ENCODE peak calls at places on chromosomes 3 and 15, in four cellular contexts. G is HepG2, V is A549, T is K562. O is an unnamed sample.

GRCh38 chr3:14780927-14781507 is 37.7 kb upstream of the FGD5 start:
- DNase-seq in G (peak), V (peak), T (peak), O (peak)

GRCh38 chr15:70376031-70376928 is 278.6 kb upstream of the TLE3 start:
- DNase-seq in G (no peak), V (no peak), T (no peak), O (peak)

GRCh38 chr3:30473374-30474051 is 132.9 kb upstream of the TGFBR2 start:
- DNase-seq in G (no peak), V (peak), T (no peak), O (no peak)

GRCh38 chr15:35519536-35520149 is 26.3 kb downstream of the DPH6 start:
- DNase-seq in G (peak), V (peak), T (peak), O (no peak)

GRCh38 chr15:63481105-63481810 is 23.1 kb upstream of the USP3 start:
- DNase-seq in G (no peak), V (peak), T (no peak), O (no peak)

GRCh38 chr3:70824785-70825184 is 512.3 kb upstream of the MDFIC2 start:
- DNase-seq in G (no peak), V (peak), T (no peak), O (no peak)

GRCh38 chr3:7585052-7585451 is 724.1 kb downstream of the GRM7 start:
- DNase-seq in G (no peak), V (no peak), T (no peak), O (no peak)

GRCh38 chr3:54541369-54541768 is 386.5 kb downstream of the LRTM1 start:
- DNase-seq in G (no peak), V (no peak), T (no peak), O (peak)

GRCh38 chr3:175340338-175341015 is 481.3 kb downstream of the NAALADL2 start:
- DNase-seq in G (no peak), V (no peak), T (no peak), O (no peak)

GRCh38 chr3:17686613-17687012 is 55.8 kb downstream of the TBC1D5 start:
- DNase-seq in G (peak), V (peak), T (no peak), O (no peak)

GRCh38 chr15:43132830-43133428 is 457 bp upstream of the TMEM62 start:
- DNase-seq in G (no peak), V (no peak), T (no peak), O (no peak)

GRCh38 chr3:38644662-38645053 is 4.8 kb downstream of the SCN5A start:
- DNase-seq in G (no peak), V (no peak), T (no peak), O (peak)

GRCh38 chr3:47542614-47543173 is 29.2 kb upstream of the ELP6 start:
- DNase-seq in G (no peak), V (no peak), T (peak), O (no peak)

GRCh38 chr3:31610700-31611275 is 78.1 kb downstream of the STT3B start:
- DNase-seq in G (peak), V (peak), T (peak), O (no peak)

GRCh38 chr15:99076555-99077308 is 28.1 kb upstream of the SYNM start:
- DNase-seq in G (peak), V (peak), T (peak), O (peak)

GRCh38 chr15:59764775-59765174 is 75.7 kb upstream of the BNIP2 start:
- DNase-seq in G (no peak), V (peak), T (no peak), O (no peak)

GRCh38 chr3:22536582-22536981 is 666.5 kb upstream of the UBE2E2 start:
- DNase-seq in G (no peak), V (no peak), T (no peak), O (no peak)

GRCh38 chr3:72143322-72143721 is 358.4 kb upstream of the PROK2 start:
- DNase-seq in G (peak), V (no peak), T (peak), O (no peak)

GRCh38 chr3:171797265-171797679 is 13.0 kb downstream of the PLD1 start:
- DNase-seq in G (no peak), V (no peak), T (no peak), O (no peak)

GRCh38 chr3:123098411-123099330 is 31.8 kb downstream of the PDIA5 start:
- DNase-seq in G (no peak), V (no peak), T (no peak), O (no peak)

GRCh38 chr3:176650478-176650877 is 546.8 kb downstream of the TBL1XR1 start:
- DNase-seq in G (no peak), V (peak), T (peak), O (no peak)

GRCh38 chr3:149999421-149999820 is 28.7 kb upstream of the PFN2 start:
- DNase-seq in G (no peak), V (no peak), T (no peak), O (no peak)

GRCh38 chr3:45817788-45818523 is 21.6 kb upstream of the SLC6A20 start:
- DNase-seq in G (no peak), V (peak), T (no peak), O (no peak)

GRCh38 chr3:3170998-3171397 is 8.5 kb downstream of the CRBN start:
- DNase-seq in G (no peak), V (peak), T (no peak), O (no peak)

GRCh38 chr3:124174910-124175874 is 183.3 kb upstream of the ROPN1 start:
- DNase-seq in G (no peak), V (no peak), T (no peak), O (no peak)

GRCh38 chr3:194640829-194641228 is 7.6 kb upstream of the TMEM44 start:
- DNase-seq in G (peak), V (peak), T (no peak), O (no peak)

GRCh38 chr3:4425055-4425454 is 42.0 kb downstream of the SUMF1 start:
- DNase-seq in G (no peak), V (no peak), T (no peak), O (no peak)

GRCh38 chr15:38035701-38036100 is 101.3 kb downstream of the TMCO5A start:
- DNase-seq in G (no peak), V (no peak), T (no peak), O (no peak)

GRCh38 chr3:10417849-10418248 is 87.5 kb downstream of the ATP2B2 start:
- DNase-seq in G (peak), V (peak), T (peak), O (no peak)

GRCh38 chr3:178705925-178706324 is 169.7 kb downstream of the KCNMB2 start:
- DNase-seq in G (no peak), V (no peak), T (no peak), O (no peak)

GRCh38 chr15:98599911-98600685 is 48.2 kb upstream of the IGF1R start:
- DNase-seq in G (no peak), V (no peak), T (no peak), O (no peak)

GRCh38 chr15:85037617-85038016 is 56.0 kb downstream of the PDE8A start:
- DNase-seq in G (no peak), V (no peak), T (no peak), O (no peak)

GRCh38 chr3:112484352-112484751 is 14.9 kb downstream of the BTLA start:
- DNase-seq in G (no peak), V (no peak), T (no peak), O (no peak)

GRCh38 chr15:78625621-78626280 is 5.0 kb upstream of the CHRNA3 start:
- DNase-seq in G (no peak), V (no peak), T (no peak), O (no peak)

GRCh38 chr3:169940486-169941181 is 26.0 kb upstream of the SEC62 start:
- DNase-seq in G (no peak), V (no peak), T (no peak), O (no peak)

GRCh38 chr3:127999509-128000106 is 52.6 kb upstream of the SEC61A1 start:
- DNase-seq in G (no peak), V (no peak), T (no peak), O (no peak)

GRCh38 chr3:40585381-40586016 is 60.7 kb downstream of the ZNF621 start:
- DNase-seq in G (no peak), V (no peak), T (no peak), O (no peak)
- TF ChIP-seq RFX5 in G (no peak), V (no peak), T (no peak), O (no peak)

DNA sequence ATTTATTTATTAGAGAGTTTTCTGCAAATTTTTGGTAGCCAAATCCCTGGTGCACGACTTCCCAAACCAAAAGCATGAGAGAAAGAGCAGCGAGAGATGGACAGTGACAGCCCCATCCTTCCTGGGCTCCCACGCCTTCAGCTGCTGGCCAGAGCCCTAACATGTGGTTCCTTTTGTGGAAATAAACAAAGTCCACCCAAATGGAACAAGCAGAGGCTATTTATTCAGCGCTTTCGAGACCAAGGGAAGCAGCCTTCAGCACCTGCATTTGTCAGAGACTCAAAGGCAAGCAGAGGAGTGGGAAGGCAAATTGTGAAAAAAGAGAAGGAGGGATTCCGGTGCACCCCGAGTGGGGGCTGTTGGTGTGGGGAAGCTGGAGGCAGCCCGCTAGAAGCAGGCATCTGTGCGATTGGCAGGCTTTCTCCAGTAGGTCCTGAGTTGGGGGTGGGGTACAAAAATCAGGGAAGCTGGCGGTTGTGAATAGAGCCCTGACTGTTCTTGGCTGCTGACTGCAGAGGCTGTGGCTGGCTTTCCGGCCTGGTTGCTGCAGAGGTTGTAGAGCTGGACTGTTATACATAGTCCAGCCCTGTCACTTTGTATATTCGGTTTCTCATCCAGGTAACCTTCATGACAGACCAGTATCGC is 427.2 kb downstream of the OCA2 start:
- DNase-seq in G (no peak), V (no peak), T (no peak), O (no peak)
- TF ChIP-seq PHF8 in G (no peak), V (no peak), T (no peak), O (no peak)

GRCh38 chr3:65030847-65031463 is 343.2 kb upstream of the ADAMTS9 start:
- DNase-seq in G (no peak), V (peak), T (peak), O (no peak)
- TF ChIP-seq RFX5 in G (no peak), V (no peak), T (no peak), O (no peak)

DNA sequence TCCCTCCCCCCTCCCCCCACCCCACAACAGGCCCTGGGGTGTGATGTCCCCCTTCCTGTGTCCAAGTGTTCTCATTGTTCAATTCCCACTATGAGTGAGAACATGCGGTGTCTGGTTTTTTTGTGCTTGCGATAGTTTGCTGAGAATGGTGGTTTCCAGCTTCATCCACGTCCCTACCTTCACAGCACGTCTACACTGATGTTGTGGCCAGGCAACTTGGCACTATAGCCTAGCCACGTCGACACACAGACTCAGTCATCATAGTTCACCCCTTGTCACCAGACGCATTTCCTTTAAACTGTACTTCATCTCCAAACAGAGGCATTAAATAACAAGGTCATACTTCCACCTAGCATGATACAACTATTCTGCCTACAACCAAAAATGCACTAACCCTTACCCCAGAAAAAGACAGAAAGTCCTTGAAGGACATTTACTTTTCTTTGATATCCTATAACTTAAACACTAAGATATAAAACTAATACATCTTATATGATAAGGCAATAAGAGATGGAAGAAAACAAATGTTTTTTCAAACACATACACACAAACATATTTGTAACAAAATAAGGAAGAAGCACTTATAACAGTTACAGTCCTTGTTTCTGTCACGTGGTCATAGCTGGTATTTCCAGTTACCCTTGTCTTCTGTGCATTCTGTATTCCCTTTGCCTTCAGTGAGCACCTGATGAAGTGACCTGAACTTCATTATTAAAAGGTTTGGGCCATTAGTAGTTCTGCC is 121.4 kb downstream of the KLF13 start:
- DNase-seq in G (no peak), V (no peak), T (no peak), O (no peak)
- TF ChIP-seq PHF8 in G (no peak), V (no peak), T (no peak), O (no peak)

GRCh38 chr3:192831801-192832347 is 85.8 kb downstream of the MB21D2 start:
- DNase-seq in G (no peak), V (no peak), T (no peak), O (no peak)

GRCh38 chr3:192827863-192828594 is 89.6 kb downstream of the MB21D2 start:
- DNase-seq in G (no peak), V (no peak), T (no peak), O (no peak)

GRCh38 chr3:192831111-192831644 is 86.5 kb downstream of the MB21D2 start:
- DNase-seq in G (no peak), V (no peak), T (no peak), O (no peak)

GRCh38 chr3:192833177-192833890 is 84.3 kb downstream of the MB21D2 start:
- DNase-seq in G (no peak), V (peak), T (no peak), O (no peak)

DNA sequence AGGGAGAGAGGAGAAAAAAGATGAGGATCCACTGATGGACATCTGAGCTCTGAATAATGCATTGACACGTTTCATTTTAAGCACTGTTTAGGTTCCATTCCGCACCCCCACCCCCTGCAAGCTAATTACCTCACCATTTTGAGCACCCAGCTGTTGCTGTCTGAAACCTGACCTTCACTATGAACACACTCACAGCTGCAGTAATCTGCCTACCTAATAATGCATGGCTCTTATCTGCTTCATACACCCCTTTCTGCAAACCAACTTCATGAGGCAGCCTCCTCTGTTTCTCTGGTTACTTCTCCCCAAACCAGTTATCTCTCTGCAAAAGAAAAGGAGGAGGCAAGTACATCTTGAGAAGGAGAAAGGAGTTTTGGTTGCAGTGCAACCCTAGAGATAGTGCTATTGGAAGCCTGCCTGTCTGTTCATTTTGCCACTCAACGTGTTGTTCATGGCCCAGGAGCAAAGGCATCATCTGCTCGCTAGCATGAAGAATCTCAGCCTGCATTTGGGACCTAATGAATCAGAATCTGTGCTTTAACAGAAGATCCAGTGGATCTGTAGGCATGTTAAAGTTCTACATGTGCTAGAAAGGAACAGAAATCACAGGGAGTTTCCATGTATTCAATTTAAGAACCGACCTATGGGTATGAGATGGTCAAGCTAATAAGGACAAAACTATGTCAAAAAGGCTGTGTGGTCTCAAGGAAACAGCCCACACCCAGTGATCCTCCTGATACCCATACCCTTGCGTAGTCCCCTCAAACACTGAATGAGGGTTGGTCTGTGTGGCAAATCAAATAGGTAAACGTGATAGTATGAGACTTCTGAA is 87.2 kb downstream of the MB21D2 start:
- DNase-seq in G (no peak), V (no peak), T (no peak), O (no peak)
- TF ChIP-seq RFX5 in G (no peak), V (no peak), T (no peak), O (no peak)

GRCh38 chr3:13133471-13133981 is 60.3 kb upstream of the IQSEC1 start:
- DNase-seq in G (no peak), V (no peak), T (no peak), O (no peak)

GRCh38 chr3:13133011-13133410 is 59.8 kb upstream of the IQSEC1 start:
- DNase-seq in G (no peak), V (no peak), T (no peak), O (no peak)

GRCh38 chr3:13135251-13135810 is 62.1 kb upstream of the IQSEC1 start:
- DNase-seq in G (no peak), V (no peak), T (no peak), O (no peak)

GRCh38 chr3:13134879-13135206 is 61.6 kb upstream of the IQSEC1 start:
- DNase-seq in G (no peak), V (no peak), T (no peak), O (no peak)

GRCh38 chr3:13134166-13134878 is 61.1 kb upstream of the IQSEC1 start:
- DNase-seq in G (no peak), V (no peak), T (no peak), O (no peak)
- TF ChIP-seq PHF8 in G (no peak), V (no peak), T (no peak), O (no peak)

DNA sequence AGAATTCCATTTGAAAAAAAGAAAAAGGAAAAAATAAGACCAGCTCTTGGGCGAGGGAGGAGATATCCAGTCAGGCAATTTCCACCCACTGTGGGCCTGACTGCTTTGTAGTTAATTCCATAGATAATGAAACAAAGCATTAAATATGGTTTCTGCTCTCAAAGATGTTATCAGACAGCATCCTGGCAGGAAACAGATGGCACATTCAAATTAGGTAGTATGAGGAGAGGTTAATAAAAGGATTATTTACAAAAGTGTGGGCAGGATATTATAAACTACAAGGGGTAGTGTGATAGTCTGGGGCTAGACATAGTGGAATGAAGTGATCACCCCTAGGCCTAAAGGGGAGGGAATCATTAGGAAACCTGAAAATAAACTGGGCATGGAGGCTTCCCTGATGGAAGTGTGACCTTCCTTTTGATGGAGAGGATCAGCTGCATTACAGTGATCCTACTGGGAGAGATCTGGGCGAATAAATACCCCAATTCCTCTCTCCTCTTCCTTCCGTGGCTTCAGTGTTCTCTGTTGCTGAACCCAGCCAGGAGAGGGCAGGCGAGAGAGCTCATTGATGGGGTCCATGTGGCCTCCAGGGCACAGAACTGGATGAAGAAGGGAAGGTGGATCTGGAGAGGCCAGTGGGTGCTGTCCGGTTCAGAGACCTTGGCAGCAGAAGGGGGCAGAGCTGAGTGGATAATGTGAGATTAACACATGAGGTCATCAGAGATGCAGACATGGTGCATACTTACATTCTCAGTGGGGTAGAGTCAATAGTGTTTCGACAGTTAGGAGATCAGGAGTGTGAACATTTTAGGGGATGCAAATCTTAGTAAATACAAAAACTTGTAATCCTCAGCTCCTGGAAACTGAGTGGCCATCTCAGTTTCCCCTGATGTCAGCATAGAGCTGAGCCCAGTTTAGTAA is 193.5 kb downstream of the CLSTN2 start:
- DNase-seq in G (peak), V (peak), T (peak), O (peak)
- TF ChIP-seq RFX5 in G (no peak), V (no peak), T (no peak), O (no peak)